ENCODE peak calls at places on chromosomes 12 and 14, in seven cellular contexts. F is tibial nerve, W is GM06990, K is Ammon's horn, C is NCI-H1436, X is fibroblast of mammary gland, O is breast epithelium. U is an unnamed sample.

GRCh38 chr14:101665478-101666078 is 95.9 kb upstream of the PPP2R5C start:
- DNase-seq in O (no peak), K (peak; percentile 42), C (peak; percentile 34), W (peak; percentile 3), X (peak; percentile 43), F (no peak), U (peak; percentile 23)

GRCh38 chr14:82125963-82126362 is 592.3 kb upstream of the SEL1L start:
- DNase-seq in O (no peak), C (no peak), K (no peak), W (no peak), X (no peak), F (no peak), U (no peak)

GRCh38 chr12:32108829-32109228 is 2.2 kb downstream of the BICD1 start:
- DNase-seq in W (no peak), F (no peak), O (no peak), K (no peak), X (no peak), C (no peak), U (no peak)

GRCh38 chr12:96208801-96209534 is 14.8 kb downstream of the ELK3 start:
- DNase-seq in C (no peak), F (no peak), X (no peak), O (no peak), K (peak; percentile 41), W (no peak), U (no peak)

GRCh38 chr14:97077253-97077653 is 280.1 kb downstream of the VRK1 start:
- DNase-seq in C (no peak), F (peak; percentile 41), O (no peak), X (peak; percentile 62), W (peak; percentile 24), K (peak; percentile 76), U (no peak)

GRCh38 chr12:13097526-13097925 is 5.9 kb downstream of the GSG1 start:
- DNase-seq in K (no peak), W (no peak), F (no peak), X (peak; percentile 36), C (no peak), O (no peak), U (no peak)

GRCh38 chr12:65525501-65526141 is 247.1 kb downstream of the MSRB3 start:
- DNase-seq in W (no peak), F (no peak), K (no peak), C (no peak), X (peak; percentile 92), O (no peak), U (peak; percentile 74)

GRCh38 chr14:45144658-45145057 is 8.9 kb downstream of the FANCM start:
- DNase-seq in O (no peak), C (no peak), K (no peak), F (no peak), W (peak; percentile 15), X (no peak), U (no peak)

GRCh38 chr14:37585101-37585479 is 10.0 kb downstream of the FOXA1 start:
- DNase-seq in X (no peak), W (no peak), K (no peak), C (no peak), F (no peak), O (peak; percentile 76), U (no peak)

GRCh38 chr12:31729728-31730127 is 907 bp upstream of the AMN1 start:
- DNase-seq in W (no peak), F (no peak), O (no peak), X (no peak), C (no peak), K (no peak), U (no peak)

GRCh38 chr12:110337912-110338710 is 57.1 kb downstream of the ATP2A2 start:
- DNase-seq in W (no peak), C (no peak), O (no peak), K (no peak), X (no peak), F (no peak), U (no peak)

GRCh38 chr12:87678453-87678852 is 350.7 kb downstream of the C12orf50 start:
- DNase-seq in K (no peak), O (no peak), X (peak; percentile 73), W (no peak), F (no peak), C (no peak), U (peak; percentile 76)

GRCh38 chr14:36204674-36205073 is 28.2 kb upstream of the PTCSC3 start:
- DNase-seq in O (no peak), K (no peak), W (no peak), F (no peak), C (no peak), X (no peak), U (no peak)

GRCh38 chr14:99732436-99733220 is 48.5 kb downstream of the CYP46A1 start:
- DNase-seq in F (no peak), X (no peak), W (no peak), O (peak; percentile 47), C (no peak), K (no peak), U (no peak)

GRCh38 chr12:3882896-3883564 is 9.8 kb upstream of the PARP11 start:
- DNase-seq in C (no peak), W (no peak), F (no peak), K (no peak), O (no peak), X (peak; percentile 31), U (peak; percentile 57)

GRCh38 chr14:104392001-104392395 is 187.6 kb upstream of the C14orf180 start:
- DNase-seq in O (no peak), W (no peak), X (no peak), K (no peak), C (no peak), F (no peak), U (no peak)

GRCh38 chr12:2689879-2690278 is 104.9 kb upstream of the FKBP4 start:
- DNase-seq in O (peak; percentile 37), X (no peak), W (no peak), K (no peak), C (no peak), F (no peak), U (no peak)

GRCh38 chr12:55845785-55846496 is 3.2 kb upstream of the MMP19 start:
- DNase-seq in W (no peak), F (no peak), X (no peak), C (no peak), K (no peak), O (no peak), U (no peak)

GRCh38 chr14:105894978-105895881 is 368.8 kb downstream of the TMEM121 start:
- DNase-seq in K (no peak), W (no peak), F (no peak), O (peak; percentile 47), X (no peak), C (no peak), U (no peak)

GRCh38 chr14:28609228-28609828 is 157.3 kb upstream of the FOXG1 start:
- DNase-seq in C (peak; percentile 47), F (peak; percentile 31), O (peak; percentile 54), X (peak; percentile 68), W (no peak), K (peak; percentile 92), U (peak; percentile 60)

GRCh38 chr12:132560421-132560830 is 50.0 kb downstream of the LRCOL1 start:
- DNase-seq in K (no peak), X (no peak), C (no peak), W (no peak), F (no peak), O (no peak), U (no peak)

GRCh38 chr12:96698521-96698920 is 208.5 kb upstream of the NEDD1 start:
- DNase-seq in C (no peak), F (no peak), W (no peak), K (no peak), O (no peak), X (no peak), U (peak; percentile 14)

GRCh38 chr14:65373671-65374039 is 38.9 kb upstream of the FUT8 start:
- DNase-seq in C (no peak), X (no peak), K (peak; percentile 85), O (no peak), F (no peak), W (no peak), U (no peak)

GRCh38 chr14:76710093-76711010 is 50.9 kb upstream of the VASH1 start:
- DNase-seq in C (peak; percentile 43), K (peak; percentile 81), F (peak; percentile 46), O (no peak), W (no peak), X (peak; percentile 64), U (peak; percentile 34)

GRCh38 chr14:86943391-86944365 is 1049.3 kb downstream of the GALC start:
- DNase-seq in F (no peak), X (no peak), C (no peak), W (no peak), K (no peak), O (no peak), U (no peak)

GRCh38 chr12:71661977-71662522 is 1.6 kb downstream of the ZFC3H1 start:
- DNase-seq in W (no peak), C (no peak), X (peak; percentile 28), K (no peak), F (no peak), O (no peak), U (peak; percentile 38)

GRCh38 chr14:85531141-85531593 is 1.2 kb downstream of the FLRT2 start:
- DNase-seq in O (peak; percentile 52), C (no peak), K (peak; percentile 10), W (no peak), X (peak; percentile 83), F (peak; percentile 62), U (peak; percentile 78)

GRCh38 chr12:47885566-47885965 is 19.2 kb downstream of the VDR start:
- DNase-seq in K (no peak), C (no peak), O (no peak), W (no peak), F (no peak), X (no peak), U (no peak)

GRCh38 chr14:71361335-71361734 is 454.1 kb downstream of the PCNX1 start:
- DNase-seq in X (peak; percentile 54), W (no peak), C (no peak), O (no peak), K (no peak), F (no peak), U (peak; percentile 61)

GRCh38 chr14:69901113-69901951 is 22.1 kb downstream of the SMOC1 start:
- DNase-seq in C (no peak), O (no peak), K (peak; percentile 29), X (peak; percentile 70), F (no peak), W (no peak), U (peak; percentile 61)

GRCh38 chr14:24075485-24076301 is 4.3 kb downstream of the CPNE6 start:
- DNase-seq in K (no peak), C (peak; percentile 8), O (no peak), W (peak; percentile 36), X (no peak), F (no peak), U (no peak)

GRCh38 chr12:41049033-41049432 is 139.1 kb upstream of the PDZRN4 start:
- DNase-seq in W (no peak), O (no peak), X (no peak), F (no peak), K (no peak), C (no peak), U (no peak)

GRCh38 chr12:2372735-2373134 is 319.9 kb downstream of the CACNA1C start:
- DNase-seq in C (no peak), W (no peak), O (no peak), X (no peak), K (no peak), F (no peak), U (no peak)

U was measured in HCEC 1CT.